ENCODE peak calls at places on chromosomes 3 and 15, in four cellular contexts. Q is astrocyte, G is ELR, J is GM10248. M is an unnamed sample.

GRCh38 chr3:66344846-66345578 is 124.2 kb downstream of the SLC25A26 start:
- DNase-seq in J (no peak), Q (no peak), G (no peak), M (no peak)

GRCh38 chr3:10957976-10958749 is 34.4 kb upstream of the SLC6A1 start:
- DNase-seq in Q (no peak), J (no peak), G (no peak), M (no peak)

GRCh38 chr3:188153949-188154757 is at the start of gene LPP:
- DNase-seq in G (peak), Q (peak), J (peak), M (peak)

GRCh38 chr3:117874028-117874765 is 1160.4 kb downstream of the IGSF11 start:
- DNase-seq in G (no peak), Q (peak), J (no peak), M (no peak)

GRCh38 chr15:84684092-84684491 is 26.1 kb upstream of the NMB start:
- DNase-seq in Q (peak), J (no peak), G (peak), M (no peak)

GRCh38 chr3:194458122-194458521 is 28.7 kb downstream of the ATP13A3 start:
- DNase-seq in G (no peak), Q (no peak), J (no peak), M (no peak)

GRCh38 chr15:66829551-66830131 is 127.6 kb downstream of the SMAD6 start:
- DNase-seq in Q (no peak), G (no peak), J (no peak), M (no peak)

GRCh38 chr3:57017481-57017880 is 43.0 kb upstream of the SPATA12 start:
- DNase-seq in Q (peak), J (no peak), G (peak), M (peak)

GRCh38 chr3:177220136-177220974 is 23.1 kb upstream of the TBL1XR1 start:
- DNase-seq in Q (peak), G (no peak), J (no peak), M (no peak)

GRCh38 chr3:48571938-48572337 is 8.4 kb upstream of the UCN2 start:
- DNase-seq in G (no peak), Q (no peak), J (no peak), M (no peak)

GRCh38 chr15:77549552-77550274 is 83.0 kb downstream of the LINGO1 start:
- DNase-seq in Q (no peak), G (no peak), J (no peak), M (no peak)

GRCh38 chr3:15794303-15794771 is 3.4 kb downstream of the ANKRD28 start:
- DNase-seq in G (peak), Q (peak), J (no peak), M (peak)

GRCh38 chr15:76380249-76380648 is 43.7 kb downstream of the ISL2 start:
- DNase-seq in Q (no peak), G (no peak), J (no peak), M (no peak)

GRCh38 chr15:76382987-76383728 is 46.6 kb downstream of the ISL2 start:
- DNase-seq in J (no peak), G (no peak), Q (no peak), M (no peak)